ENCODE peak calls at places on chromosome 10, in nine cellular contexts. E is HL-60; F is stimulated activated naive B cell treated with anti-CD40 and anti-IgM and Interleukin-4, amounts not matched to agents 10 μg/mL and 1 μg/mL and 100 μg/mL, for 72 hours; M is ACHN; K is NCI-H1694 treated with DMSO at 0.1 percent for 48 hours; J is effector memory CD8-positive, alpha-beta T cell; B is ovary; U is H9; V is NCI-H1092 treated with DMSO at 0.1 percent for 48 hours. W is an unnamed sample.

GRCh38 chr10:25059990-25060389 is 43.6 kb downstream of the THNSL1 start:
- DNase-seq in E (no peak), F (no peak), M (peak), K (no peak), J (no peak), B (peak), U (no peak), V (no peak), W (peak)

GRCh38 chr10:48476279-48476982 is 128.4 kb downstream of the ARHGAP22 start:
- DNase-seq in E (no peak), F (no peak), M (no peak), K (peak), J (no peak), B (peak), U (peak), V (no peak), W (no peak)

GRCh38 chr10:8279598-8279997 is 225.1 kb downstream of the GATA3 start:
- DNase-seq in E (no peak), F (no peak), M (peak), K (no peak), J (no peak), B (no peak), U (no peak), V (no peak), W (peak)

GRCh38 chr10:114526497-114527238 is 122.4 kb upstream of the AFAP1L2 start:
- DNase-seq in E (peak), F (peak), M (no peak), K (peak), J (peak), B (peak), U (peak), V (peak), W (no peak)

GRCh38 chr10:96973809-96974208 is 141.7 kb downstream of the LCOR start:
- DNase-seq in E (no peak), F (no peak), M (no peak), K (no peak), J (no peak), B (no peak), U (no peak), V (no peak), W (no peak)

GRCh38 chr10:101670635-101671034 is 24.3 kb downstream of the FBXW4 start:
- DNase-seq in E (no peak), F (peak), M (no peak), K (no peak), J (no peak), B (no peak), U (no peak), V (no peak), W (no peak)

GRCh38 chr10:80552151-80552646 is 14.5 kb downstream of the SH2D4B start:
- DNase-seq in E (no peak), F (no peak), M (no peak), K (no peak), J (no peak), B (no peak), U (no peak), V (peak), W (no peak)

GRCh38 chr10:58967551-58968418 is 208.7 kb upstream of the PHYHIPL start:
- DNase-seq in E (no peak), F (no peak), M (no peak), K (no peak), J (no peak), B (no peak), U (peak), V (peak), W (no peak)

GRCh38 chr10:93189959-93190358 is 116.3 kb downstream of the CYP26A1 start:
- DNase-seq in E (no peak), F (no peak), M (no peak), K (no peak), J (no peak), B (no peak), U (no peak), V (no peak), W (no peak)

GRCh38 chr10:96587255-96588059 is 645 bp upstream of the TM9SF3 start:
- DNase-seq in E (peak), F (no peak), M (peak), K (peak), J (no peak), B (no peak), U (no peak), V (peak), W (no peak)

GRCh38 chr10:103395754-103396066 is 565 bp downstream of the ATP5MK start:
- DNase-seq in E (no peak), F (no peak), M (peak), K (no peak), J (no peak), B (no peak), U (no peak), V (no peak), W (no peak)

GRCh38 chr10:125095776-125096175 is 64.6 kb downstream of the CTBP2 start:
- DNase-seq in E (no peak), F (no peak), M (no peak), K (no peak), J (no peak), B (peak), U (no peak), V (no peak), W (no peak)

GRCh38 chr10:123912466-123913201 is 21.0 kb upstream of the CPXM2 start:
- DNase-seq in E (no peak), F (no peak), M (no peak), K (no peak), J (no peak), B (no peak), U (no peak), V (peak), W (no peak)